ENCODE peak calls at places on chromosomes 12 and 14, in ten cellular contexts. H is GM23248; E is A172; N is GM13977; R is neural progenitor cell; L is LoVo; J is cortex of kidney; X is activated effector memory CD4-positive, alpha-beta T cell treated with anti-CD3 and anti-CD28 coated beads, Interleukin-2, amount 50 U/mL, for 16 hours; I is skeletal muscle cell; V is GM04504. G is an unnamed sample.

GRCh38 chr12:12800406-12801180 is 12.6 kb upstream of the DDX47 start:
- DNase-seq in H (peak; percentile 84), E (no peak), N (no peak), R (no peak), L (peak; percentile 74), J (no peak), X (no peak), I (no peak), V (no peak), G (no peak)

GRCh38 chr14:26323781-26324363 is 274.0 kb downstream of the NOVA1 start:
- DNase-seq in H (no peak), E (no peak), N (no peak), R (peak; percentile 56), L (no peak), J (no peak), X (no peak), I (no peak), V (no peak), G (no peak)

GRCh38 chr12:32983968-32984367 is 87.4 kb upstream of the PKP2 start:
- DNase-seq in H (no peak), E (peak; percentile 67), N (no peak), R (peak; percentile 21), L (no peak), J (no peak), X (no peak), I (no peak), V (no peak), G (no peak)

GRCh38 chr12:41967668-41968649 is 176.7 kb downstream of the GXYLT1 start:
- DNase-seq in H (no peak), E (peak; percentile 8), N (no peak), R (peak; percentile 93), L (no peak), J (no peak), X (no peak), I (no peak), V (no peak), G (no peak)

GRCh38 chr14:55626131-55626530 is 46.1 kb downstream of the KTN1 start:
- DNase-seq in H (no peak), E (no peak), N (no peak), R (no peak), L (no peak), J (no peak), X (no peak), I (no peak), V (no peak), G (no peak)

GRCh38 chr14:105303949-105304348 is 3.1 kb upstream of the BRF1 start:
- DNase-seq in H (no peak), E (no peak), N (no peak), R (no peak), L (no peak), J (no peak), X (no peak), I (no peak), V (no peak), G (no peak)

GRCh38 chr12:92753976-92754885 is 51.4 kb downstream of the PLEKHG7 start:
- DNase-seq in H (no peak), E (peak; percentile 32), N (no peak), R (no peak), L (no peak), J (no peak), X (no peak), I (no peak), V (no peak), G (no peak)

GRCh38 chr12:118164798-118165486 is 29.0 kb downstream of the PEBP1 start:
- DNase-seq in H (peak; percentile 60), E (peak; percentile 33), N (peak; percentile 32), R (peak; percentile 67), L (no peak), J (no peak), X (no peak), I (no peak), V (no peak), G (no peak)

GRCh38 chr14:74501135-74501614 is 7.6 kb downstream of the ISCA2 start:
- DNase-seq in H (peak; percentile 87), E (peak; percentile 49), N (no peak), R (peak; percentile 89), L (no peak), J (no peak), X (no peak), I (peak; percentile 49), V (peak; percentile 42), G (peak; percentile 35)

GRCh38 chr14:29654910-29655590 is 272.6 kb downstream of the PRKD1 start:
- DNase-seq in H (peak; percentile 53), E (no peak), N (no peak), R (no peak), L (no peak), J (no peak), X (no peak), I (no peak), V (no peak), G (no peak)

GRCh38 chr12:117076410-117077372 is 22.5 kb downstream of the TESC start:
- DNase-seq in H (no peak), E (peak; percentile 33), N (no peak), R (no peak), L (no peak), J (no peak), X (no peak), I (no peak), V (no peak), G (no peak)

GRCh38 chr12:69966409-69966808 is 141.4 kb downstream of the MYRFL start:
- DNase-seq in H (peak; percentile 90), E (peak; percentile 84), N (no peak), R (no peak), L (peak; percentile 75), J (no peak), X (no peak), I (peak; percentile 68), V (peak; percentile 58), G (peak; percentile 58)

GRCh38 chr14:74425525-74426201 is 347 bp downstream of the SYNDIG1L start:
- DNase-seq in H (peak; percentile 55), E (no peak), N (peak; percentile 87), R (peak; percentile 92), L (peak; percentile 25), J (no peak), X (peak; percentile 83), I (no peak), V (no peak), G (no peak)

GRCh38 chr12:52521581-52522266 is 1.5 kb upstream of the KRT5 start:
- DNase-seq in H (peak; percentile 64), E (no peak), N (no peak), R (no peak), L (peak; percentile 62), J (no peak), X (no peak), I (no peak), V (peak; percentile 23), G (no peak)

GRCh38 chr12:130872179-130873096 is 572 bp downstream of the RAN start:
- DNase-seq in H (peak; percentile 73), E (peak; percentile 8), N (peak; percentile 73), R (peak; percentile 71), L (peak; percentile 16), J (no peak), X (peak; percentile 85), I (no peak), V (no peak), G (peak; percentile 34)

GRCh38 chr14:25009891-25010290 is 40.1 kb downstream of the STXBP6 start:
- DNase-seq in H (peak; percentile 19), E (peak; percentile 53), N (no peak), R (peak; percentile 6), L (peak; percentile 72), J (no peak), X (no peak), I (no peak), V (no peak), G (no peak)

GRCh38 chr12:31002361-31002725 is 71.3 kb upstream of the DDX11 start:
- DNase-seq in H (no peak), E (no peak), N (no peak), R (no peak), L (no peak), J (no peak), X (peak; percentile 41), I (no peak), V (no peak), G (no peak)

GRCh38 chr14:73125169-73125588 is 11.1 kb upstream of the PSEN1 start:
- DNase-seq in H (no peak), E (no peak), N (no peak), R (peak; percentile 18), L (no peak), J (no peak), X (no peak), I (no peak), V (no peak), G (no peak)

GRCh38 chr14:65432361-65432948 is 19.9 kb downstream of the FUT8 start:
- DNase-seq in H (no peak), E (no peak), N (no peak), R (no peak), L (no peak), J (no peak), X (no peak), I (no peak), V (no peak), G (no peak)

GRCh38 chr12:94599189-94599588 is 51.2 kb downstream of the TMCC3 start:
- DNase-seq in H (no peak), E (no peak), N (no peak), R (no peak), L (no peak), J (no peak), X (no peak), I (no peak), V (no peak), G (no peak)

GRCh38 chr12:6451348-6452244 is at the start of gene TAPBPL:
- DNase-seq in H (peak; percentile 87), E (peak; percentile 67), N (peak; percentile 79), R (peak; percentile 89), L (peak; percentile 89), J (no peak), X (peak; percentile 92), I (peak; percentile 43), V (peak; percentile 69), G (peak; percentile 93)

GRCh38 chr14:74754157-74754556 is 9.0 kb upstream of the YLPM1 start:
- DNase-seq in H (no peak), E (no peak), N (no peak), R (no peak), L (no peak), J (no peak), X (no peak), I (no peak), V (no peak), G (no peak)

GRCh38 chr12:88562846-88563582 is 17.3 kb downstream of the KITLG start:
- DNase-seq in H (peak; percentile 91), E (peak; percentile 6), N (no peak), R (no peak), L (no peak), J (no peak), X (no peak), I (no peak), V (no peak), G (no peak)

GRCh38 chr12:23542187-23542586 is 407.3 kb downstream of the SOX5 start:
- DNase-seq in H (no peak), E (no peak), N (no peak), R (no peak), L (no peak), J (no peak), X (no peak), I (no peak), V (no peak), G (no peak)

GRCh38 chr12:13165578-13166120 is 30.9 kb upstream of the EMP1 start:
- DNase-seq in H (peak; percentile 88), E (peak; percentile 72), N (peak; percentile 11), R (no peak), L (peak; percentile 87), J (no peak), X (peak; percentile 88), I (no peak), V (no peak), G (no peak)

GRCh38 chr12:6527711-6528110 is 6.6 kb upstream of the GAPDH start:
- DNase-seq in H (no peak), E (no peak), N (no peak), R (no peak), L (no peak), J (no peak), X (no peak), I (no peak), V (no peak), G (no peak)

GRCh38 chr12:93358058-93358457 is 19.7 kb upstream of the NUDT4 start:
- DNase-seq in H (no peak), E (no peak), N (peak; percentile 55), R (no peak), L (no peak), J (no peak), X (no peak), I (no peak), V (no peak), G (no peak)

GRCh38 chr12:48156648-48157015 is 683 bp downstream of the ASB8 start:
- DNase-seq in H (no peak), E (no peak), N (no peak), R (no peak), L (no peak), J (no peak), X (no peak), I (no peak), V (no peak), G (no peak)

G was measured in occipital lobe.